ENCODE peak calls at places on chromosome 20, in four cellular contexts. E, S, G and H are unnamed samples.

GRCh38 chr20:32281711-32282110 is 4.3 kb downstream of the KIF3B start:
- DNase-seq in E (no peak), S (no peak), G (no peak), H (no peak)

GRCh38 chr20:54476336-54476928 is 1.0 kb downstream of the DOK5 start:
- DNase-seq in E (no peak), S (no peak), G (no peak), H (no peak)

GRCh38 chr20:30922129-30922528 is 335.3 kb upstream of the DEFB115 start:
- DNase-seq in E (no peak), S (no peak), G (no peak), H (no peak)

GRCh38 chr20:2955257-2955950 is 82.1 kb downstream of the PTPRA start:
- DNase-seq in E (no peak), S (no peak), G (no peak), H (no peak)

GRCh38 chr20:57210054-57210910 is 56.2 kb downstream of the BMP7 start:
- DNase-seq in E (no peak), S (peak), G (no peak), H (no peak)

GRCh38 chr20:34213213-34213612 is 28.0 kb upstream of the ASIP start:
- DNase-seq in E (no peak), S (no peak), G (no peak), H (no peak)

GRCh38 chr20:32975698-32976674 is 28.2 kb downstream of the SUN5 start:
- DNase-seq in E (no peak), S (no peak), G (no peak), H (no peak)

GRCh38 chr20:63692436-63693078 is 3.9 kb upstream of the TNFRSF6B start:
- DNase-seq in E (no peak), S (no peak), G (no peak), H (no peak)

GRCh38 chr20:856361-856775 is 22.9 kb downstream of the FAM110A start:
- DNase-seq in E (peak), S (no peak), G (peak), H (no peak)

GRCh38 chr20:45953672-45954071 is 18.3 kb downstream of the ZNF335 start:
- DNase-seq in E (no peak), S (no peak), G (no peak), H (no peak)

GRCh38 chr20:13243826-13244376 is 22.8 kb downstream of the ISM1 start:
- DNase-seq in E (no peak), S (no peak), G (no peak), H (no peak)

GRCh38 chr20:891121-892080 is 24.7 kb downstream of the ANGPT4 start:
- DNase-seq in E (no peak), S (no peak), G (no peak), H (no peak)

GRCh38 chr20:1824177-1824576 is 71.0 kb upstream of the SIRPA start:
- DNase-seq in E (no peak), S (no peak), G (no peak), H (no peak)